ENCODE peak calls at places on chromosomes 13 and 19, in nine cellular contexts. Y is testis, B is tibial nerve, Z is AG04449, T is BE2C, O is chondrocyte, V is IMR-90, E is neural crest cell, C is GM13977. N is an unnamed sample.

GRCh38 chr19:55753401-55753800 is 5.5 kb upstream of the RFPL4A start:
- DNase-seq in B (no peak), T (no peak), Y (no peak), V (no peak), C (no peak), O (no peak), E (no peak), Z (no peak), N (no peak)

GRCh38 chr19:10353793-10354391 is 14.5 kb upstream of the ICAM3 start:
- DNase-seq in T (peak), B (peak), C (peak), Y (peak), E (peak), V (peak), Z (no peak), O (no peak), N (no peak)

GRCh38 chr19:2302319-2303208 is 5.4 kb downstream of the LINGO3 start:
- DNase-seq in E (peak), C (no peak), O (no peak), V (peak), T (peak), Y (no peak), B (no peak), Z (no peak), N (no peak)

GRCh38 chr13:66033924-66034323 is 1196.2 kb downstream of the PCDH9 start:
- DNase-seq in Y (no peak), V (no peak), Z (no peak), C (no peak), O (no peak), T (no peak), B (no peak), E (no peak), N (no peak)

GRCh38 chr13:28486144-28486543 is 8.8 kb downstream of the FLT1 start:
- DNase-seq in O (no peak), Y (no peak), C (no peak), Z (no peak), B (no peak), E (no peak), T (no peak), V (no peak), N (no peak)

GRCh38 chr13:103539265-103539664 is 473.0 kb upstream of the SLC10A2 start:
- DNase-seq in E (peak), C (no peak), T (peak), Z (no peak), V (no peak), Y (no peak), B (no peak), O (no peak), N (no peak)

GRCh38 chr13:95870421-95870820 is 182.8 kb downstream of the UGGT2 start:
- DNase-seq in T (no peak), O (no peak), C (no peak), V (no peak), Z (no peak), B (no peak), E (no peak), Y (no peak), N (no peak)

GRCh38 chr19:6199240-6199983 is 63.9 kb downstream of the ACSBG2 start:
- DNase-seq in O (peak), E (peak), Z (peak), T (peak), B (peak), Y (peak), C (peak), V (peak), N (peak)

GRCh38 chr13:44120814-44121505 is 241.3 kb downstream of the LACC1 start:
- DNase-seq in C (no peak), Y (no peak), V (no peak), O (no peak), T (no peak), E (no peak), Z (no peak), B (no peak), N (no peak)

GRCh38 chr19:53432088-53432661 is 391 bp downstream of the ZNF761 start:
- DNase-seq in E (peak), Z (no peak), B (no peak), T (peak), V (peak), Y (no peak), O (no peak), C (peak), N (no peak)

GRCh38 chr13:50116430-50116973 is 101.3 kb downstream of the KCNRG start:
- DNase-seq in T (no peak), V (peak), C (no peak), Z (no peak), B (no peak), O (no peak), Y (no peak), E (no peak), N (no peak)

GRCh38 chr13:114059946-114060860 is 72.2 kb downstream of the RASA3 start:
- DNase-seq in B (no peak), T (no peak), E (no peak), Z (no peak), V (no peak), O (no peak), C (no peak), Y (no peak), N (no peak)

GRCh38 chr13:39578821-39579291 is 24.1 kb downstream of the LHFPL6 start:
- DNase-seq in O (no peak), V (no peak), Y (no peak), C (no peak), E (no peak), B (no peak), T (no peak), Z (no peak), N (no peak)

GRCh38 chr13:50969691-50970090 is 60.1 kb downstream of the RNASEH2B start:
- DNase-seq in C (no peak), E (no peak), O (no peak), B (no peak), Z (no peak), T (peak), V (no peak), Y (no peak), N (no peak)

GRCh38 chr13:35724480-35724879 is 248.0 kb upstream of the MAB21L1 start:
- DNase-seq in O (no peak), B (no peak), Y (no peak), V (no peak), C (no peak), T (no peak), Z (no peak), E (no peak), N (no peak)

GRCh38 chr13:68078874-68079273 is 848.7 kb upstream of the PCDH9 start:
- DNase-seq in O (no peak), Y (no peak), E (no peak), Z (no peak), V (no peak), T (no peak), B (no peak), C (no peak), N (no peak)

GRCh38 chr13:61908906-61909305 is 493.3 kb upstream of the PCDH20 start:
- DNase-seq in V (no peak), T (no peak), B (no peak), O (no peak), C (no peak), Z (no peak), E (no peak), Y (no peak), N (no peak)

GRCh38 chr13:79423801-79424642 is 18.0 kb upstream of the RBM26 start:
- DNase-seq in T (no peak), Z (no peak), V (peak), O (no peak), C (peak), E (no peak), Y (no peak), B (no peak), N (no peak)

DNA sequence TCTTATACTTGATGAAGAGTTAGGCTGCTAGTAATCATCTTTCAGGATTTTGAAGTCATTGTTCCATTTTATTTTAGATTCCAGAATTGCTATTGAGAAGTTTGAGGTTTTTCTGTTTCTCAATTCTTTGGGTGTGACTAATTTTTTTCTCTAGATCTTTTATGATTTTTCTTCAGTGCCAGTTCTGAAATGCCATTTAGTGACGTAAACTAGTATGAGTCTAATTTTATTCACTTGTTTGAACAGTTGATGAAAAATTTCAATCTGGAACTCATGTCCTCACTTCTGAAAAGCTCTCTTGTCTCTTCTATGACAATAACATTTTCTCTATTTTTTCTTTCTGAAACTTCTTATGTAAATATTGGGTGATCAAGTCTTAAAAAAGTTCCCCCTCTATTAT is 188.5 kb upstream of the HTR2A start:
- DNase-seq in T (no peak), Z (peak), O (no peak), E (no peak), B (no peak), C (no peak), Y (no peak), V (peak), N (no peak)
- TF ChIP-seq CTCF in T (no peak), Z (no peak), O (no peak), E (no peak), B (no peak), C (no peak), Y (no peak), V (no peak), N (no peak)

DNA sequence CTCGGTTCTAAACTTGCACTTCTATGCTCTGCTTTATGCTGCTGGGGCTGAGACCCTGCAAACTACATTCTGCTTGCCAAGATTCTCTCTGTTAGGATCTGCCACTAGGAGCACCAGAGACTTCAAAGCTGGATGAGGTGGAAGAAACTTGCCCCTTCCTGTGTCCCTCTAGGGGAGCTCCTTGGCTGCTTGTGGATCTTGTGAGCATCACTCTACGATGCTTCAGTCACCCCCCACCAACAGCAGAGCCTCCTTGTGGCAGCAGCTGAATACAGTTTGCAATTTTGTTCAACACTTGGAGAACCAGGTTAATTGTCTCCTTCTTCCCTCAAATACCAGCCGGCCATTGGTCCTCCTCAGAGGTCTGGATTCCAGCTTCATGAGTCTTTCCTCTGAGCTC is 310.6 kb downstream of the FGF14 start:
- DNase-seq in E (no peak), T (peak), C (no peak), V (no peak), Y (no peak), B (no peak), Z (no peak), O (no peak), N (no peak)
- TF ChIP-seq CTCF in E (peak), T (peak), C (peak), V (no peak), Y (no peak), B (no peak), Z (no peak), O (peak), N (peak)

DNA sequence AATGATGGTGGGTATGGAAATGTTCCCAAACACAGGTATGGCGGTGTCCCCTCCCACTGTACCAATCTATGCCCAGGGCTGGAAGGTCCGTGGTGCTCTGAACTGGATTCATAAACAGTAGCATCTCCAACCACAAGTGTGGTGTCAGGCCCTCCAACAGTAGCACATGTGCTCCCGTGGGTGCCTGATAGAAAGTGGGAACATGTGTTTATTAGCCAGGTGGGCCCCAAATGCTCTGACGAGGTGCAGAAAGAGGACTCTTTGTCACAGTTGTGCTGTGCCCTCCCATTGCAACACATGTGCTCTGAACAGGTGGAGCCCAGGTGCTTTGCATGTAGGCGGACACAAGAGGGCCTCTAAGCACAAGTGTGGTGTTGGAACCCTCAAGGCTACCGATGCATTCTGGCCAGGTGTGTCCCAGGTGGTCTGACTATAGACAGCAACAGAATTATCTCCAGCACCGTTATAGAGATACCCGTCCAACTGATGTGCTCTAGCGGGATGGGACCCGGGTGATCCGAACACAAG is 75.4 kb upstream of the ZNF30 start:
- DNase-seq in B (no peak), V (no peak), E (no peak), O (no peak), Z (no peak), Y (no peak), T (no peak), C (no peak), N (no peak)
- TF ChIP-seq CTCF in B (no peak), V (no peak), E (no peak), O (no peak), Z (no peak), Y (no peak), T (no peak), C (no peak), N (no peak)

GRCh38 chr19:18867751-18868150 is 28.2 kb downstream of the CERS1 start:
- DNase-seq in Z (no peak), E (no peak), T (no peak), O (no peak), Y (no peak), B (no peak), V (no peak), C (no peak), N (no peak)

GRCh38 chr19:18865973-18866799 is 29.8 kb downstream of the CERS1 start:
- DNase-seq in E (peak), C (peak), Z (no peak), V (peak), Y (peak), T (peak), B (peak), O (peak), N (peak)

GRCh38 chr19:18865106-18865972 is 30.6 kb downstream of the CERS1 start:
- DNase-seq in O (no peak), T (no peak), Y (no peak), C (no peak), B (no peak), Z (no peak), E (no peak), V (no peak), N (no peak)

GRCh38 chr19:18867199-18867598 is 28.8 kb downstream of the CERS1 start:
- DNase-seq in Y (no peak), Z (no peak), B (no peak), V (no peak), C (no peak), T (no peak), O (peak), E (no peak), N (no peak)

DNA sequence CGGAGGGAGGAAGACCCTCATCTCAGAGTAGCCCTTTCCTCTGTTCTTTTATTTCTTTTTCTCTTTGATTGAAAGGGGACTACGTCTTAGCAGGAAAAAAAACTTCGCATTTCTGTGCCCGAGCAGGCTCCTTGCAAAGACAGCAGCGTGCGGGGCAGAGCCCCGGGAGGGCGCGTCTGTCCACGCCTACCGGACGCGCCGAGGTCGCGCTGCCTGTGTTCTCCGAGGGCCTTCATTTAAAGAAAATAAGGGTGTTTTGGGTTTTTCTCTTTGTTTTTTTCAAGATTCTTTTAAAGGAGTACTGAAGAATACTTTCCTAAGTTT is 29.2 kb downstream of the CERS1 start:
- DNase-seq in B (no peak), E (no peak), T (no peak), O (no peak), Z (no peak), Y (no peak), V (no peak), C (no peak), N (no peak)
- TF ChIP-seq CTCF in B (no peak), E (peak), T (no peak), O (peak), Z (no peak), Y (no peak), V (no peak), C (no peak), N (no peak)

N was measured in D721Med.